ENCODE peak calls at places on chromosome 14, in four cellular contexts. One of them, this sample, is unnamed.

GRCh38 chr14:33839193-33840076 is 111.4 kb downstream of the EGLN3 start:
- DNase-seq in dermis microvascular lymphatic vessel endothelial cell: peak
- DNase-seq in GM13976: peak
- DNase-seq in PC-9: no peak
- DNase-seq in this sample: peak

GRCh38 chr14:32932921-32933622 is 5.6 kb upstream of the NPAS3 start:
- DNase-seq in dermis microvascular lymphatic vessel endothelial cell: no peak
- DNase-seq in GM13976: peak
- DNase-seq in PC-9: no peak
- DNase-seq in this sample: no peak

GRCh38 chr14:78983126-78983525 is 813.0 kb downstream of the NRXN3 start:
- DNase-seq in dermis microvascular lymphatic vessel endothelial cell: no peak
- DNase-seq in GM13976: no peak
- DNase-seq in PC-9: no peak
- DNase-seq in this sample: no peak

GRCh38 chr14:21087294-21088091 is 11.0 kb downstream of the ZNF219 start:
- DNase-seq in dermis microvascular lymphatic vessel endothelial cell: peak
- DNase-seq in GM13976: peak
- DNase-seq in PC-9: no peak
- DNase-seq in this sample: peak

GRCh38 chr14:26872510-26872909 is 274.7 kb upstream of the NOVA1 start:
- DNase-seq in dermis microvascular lymphatic vessel endothelial cell: no peak
- DNase-seq in GM13976: no peak
- DNase-seq in PC-9: no peak
- DNase-seq in this sample: no peak

GRCh38 chr14:77710364-77710763 is 2.5 kb downstream of the SLIRP start:
- DNase-seq in dermis microvascular lymphatic vessel endothelial cell: no peak
- DNase-seq in GM13976: no peak
- DNase-seq in PC-9: no peak
- DNase-seq in this sample: no peak

GRCh38 chr14:69921052-69921451 is 41.8 kb downstream of the SMOC1 start:
- DNase-seq in dermis microvascular lymphatic vessel endothelial cell: no peak
- DNase-seq in GM13976: no peak
- DNase-seq in PC-9: no peak
- DNase-seq in this sample: no peak

GRCh38 chr14:20811994-20812393 is 9.3 kb upstream of the RNASE1 start:
- DNase-seq in dermis microvascular lymphatic vessel endothelial cell: no peak
- DNase-seq in GM13976: no peak
- DNase-seq in PC-9: no peak
- DNase-seq in this sample: no peak

GRCh38 chr14:35818346-35819115 is 7.6 kb upstream of the BRMS1L start:
- DNase-seq in dermis microvascular lymphatic vessel endothelial cell: peak
- DNase-seq in GM13976: peak
- DNase-seq in PC-9: no peak
- DNase-seq in this sample: peak

GRCh38 chr14:90019824-90020523 is 41.8 kb upstream of the KCNK13 start:
- DNase-seq in dermis microvascular lymphatic vessel endothelial cell: no peak
- DNase-seq in GM13976: no peak
- DNase-seq in PC-9: no peak
- DNase-seq in this sample: no peak

GRCh38 chr14:93717968-93718320 is 70.3 kb downstream of the PRIMA1 start:
- DNase-seq in dermis microvascular lymphatic vessel endothelial cell: no peak
- DNase-seq in GM13976: peak
- DNase-seq in PC-9: no peak
- DNase-seq in this sample: no peak